ENCODE peak calls at places on chromosomes 7 and 10, in ten cellular contexts. X is neuronal stem cell; E is activated CD8-positive, alpha-beta memory T cell treated with anti-CD3 and anti-CD28 coated beads for 24 hours; Z is heart left ventricle; M is cardiac muscle cell; Y is amygdala; Q is ELF-1; O is NCI-H1092; D is dermis microvascular lymphatic vessel endothelial cell; T is stimulated activated CD4-positive, alpha-beta T cell treated with anti-CD3 and anti-CD28 coated beads, Interleukin-12 subunit alpha, Interleukin-12 subunit beta, amount 100 ng/mL, for 4 hours. U is an unnamed sample.

GRCh38 chr7:151857412-151857811 is 19.5 kb downstream of the PRKAG2 start:
- DNase-seq in Z (peak; percentile 4), E (no peak), T (no peak), M (no peak), D (no peak), Y (no peak), Q (no peak), O (no peak), X (no peak), U (no peak)

GRCh38 chr7:76512941-76513816 is 2.8 kb downstream of the UPK3B start:
- DNase-seq in M (peak; percentile 20), O (no peak), Q (peak; percentile 50), Z (no peak), E (peak; percentile 52), T (no peak), D (peak; percentile 35), X (no peak), Y (no peak), U (no peak)

GRCh38 chr7:116770941-116771340 is 91.4 kb upstream of the CAPZA2 start:
- DNase-seq in Q (no peak), Y (no peak), T (no peak), X (no peak), M (no peak), E (no peak), D (peak; percentile 58), O (no peak), Z (no peak), U (no peak)

GRCh38 chr7:70035509-70035908 is 437.2 kb downstream of the AUTS2 start:
- DNase-seq in T (no peak), Q (no peak), Y (no peak), Z (no peak), M (no peak), E (no peak), X (no peak), D (no peak), O (no peak), U (no peak)

GRCh38 chr7:54858008-54858692 is 99.1 kb upstream of the SEC61G start:
- DNase-seq in Z (no peak), E (no peak), Y (no peak), M (no peak), X (peak; percentile 35), T (no peak), O (no peak), Q (no peak), D (no peak), U (no peak)

GRCh38 chr10:132186488-132187413 is at the start of gene DPYSL4:
- DNase-seq in M (peak; percentile 44), E (peak; percentile 70), T (peak; percentile 39), Z (peak; percentile 40), Q (peak; percentile 36), O (no peak), Y (no peak), X (no peak), D (peak; percentile 28), U (no peak)

GRCh38 chr10:80471715-80472233 is 17.7 kb downstream of the TSPAN14 start:
- DNase-seq in E (peak; percentile 80), X (no peak), O (no peak), Y (no peak), T (peak; percentile 39), M (no peak), Q (no peak), D (no peak), Z (no peak), U (no peak)

GRCh38 chr10:29469481-29470354 is 165.1 kb downstream of the SVIL start:
- DNase-seq in Y (no peak), M (no peak), T (no peak), Z (no peak), D (no peak), X (no peak), E (no peak), O (no peak), Q (no peak), U (no peak)

GRCh38 chr10:75111906-75112703 is 649 bp downstream of the SAMD8 start:
- DNase-seq in M (peak; percentile 63), X (peak; percentile 69), E (peak; percentile 78), O (no peak), Y (no peak), D (peak; percentile 54), T (peak; percentile 23), Q (peak; percentile 80), Z (peak; percentile 65), U (peak; percentile 64)

GRCh38 chr10:91090761-91091529 is 129.5 kb upstream of the PCGF5 start:
- DNase-seq in Q (no peak), D (no peak), O (no peak), T (no peak), X (no peak), Y (no peak), E (no peak), M (no peak), Z (no peak), U (no peak)

GRCh38 chr7:148815612-148816011 is 68.5 kb downstream of the EZH2 start:
- DNase-seq in O (no peak), Z (no peak), Q (no peak), Y (no peak), X (no peak), D (no peak), T (no peak), E (no peak), M (no peak), U (no peak)

GRCh38 chr10:101687088-101687487 is 7.9 kb downstream of the FBXW4 start:
- DNase-seq in E (no peak), O (no peak), D (no peak), X (no peak), Q (no peak), Z (no peak), Y (no peak), T (no peak), M (no peak), U (no peak)

GRCh38 chr7:44981035-44981706 is 2.4 kb upstream of the MYO1G start:
- DNase-seq in D (no peak), T (peak; percentile 31), Z (no peak), Y (no peak), E (peak; percentile 85), M (no peak), O (no peak), X (no peak), Q (peak; percentile 42), U (no peak)

GRCh38 chr10:78981257-78981969 is 87.4 kb upstream of the ZMIZ1 start:
- DNase-seq in O (no peak), X (no peak), D (no peak), T (no peak), Z (no peak), E (no peak), Q (no peak), Y (no peak), M (no peak), U (no peak)

GRCh38 chr7:96187735-96188622 is 133.9 kb downstream of the SLC25A13 start:
- DNase-seq in X (no peak), E (no peak), D (no peak), Z (no peak), O (no peak), Q (no peak), T (no peak), M (no peak), Y (no peak), U (no peak)

GRCh38 chr7:140036224-140036651 is 26.5 kb downstream of the PARP12 start:
- DNase-seq in Z (no peak), E (no peak), T (no peak), Y (no peak), D (no peak), Q (no peak), O (no peak), M (no peak), X (no peak), U (no peak)

GRCh38 chr10:77844713-77845454 is 81.7 kb downstream of the DLG5 start:
- DNase-seq in Y (no peak), X (no peak), M (no peak), T (no peak), Q (peak; percentile 83), Z (no peak), D (peak; percentile 85), O (no peak), E (no peak), U (no peak)

U was measured in right atrium auricular region.